ENCODE peak calls at places on chromosome 12, in eight cellular contexts. One of them, this sample, is unnamed.

GRCh38 chr12:12896261-12896660 is 4.9 kb downstream of the GPRC5A start:
- DNase-seq in GM10248: no peak
- DNase-seq in NCI-H446: no peak
- DNase-seq in germinal center: no peak
- DNase-seq in H1: no peak
- DNase-seq in right cardiac atrium: no peak
- DNase-seq in DND-41: no peak
- DNase-seq in activated T-helper 1 cell treated with Interleukin-2 at 50 U/mL for 16 hours: no peak
- DNase-seq in this sample: no peak

GRCh38 chr12:51171884-51172514 is 936 bp downstream of the TFCP2 start:
- DNase-seq in GM10248: peak; percentile 29
- DNase-seq in NCI-H446: no peak
- DNase-seq in germinal center: no peak
- DNase-seq in H1: no peak
- DNase-seq in right cardiac atrium: no peak
- DNase-seq in DND-41: no peak
- DNase-seq in activated T-helper 1 cell treated with Interleukin-2 at 50 U/mL for 16 hours: no peak
- DNase-seq in this sample: peak; percentile 4

GRCh38 chr12:14417717-14418116 is 52.2 kb downstream of the ATF7IP start:
- DNase-seq in GM10248: no peak
- DNase-seq in NCI-H446: no peak
- DNase-seq in germinal center: peak; percentile 62
- DNase-seq in H1: peak; percentile 64
- DNase-seq in right cardiac atrium: peak; percentile 68
- DNase-seq in DND-41: peak; percentile 54
- DNase-seq in activated T-helper 1 cell treated with Interleukin-2 at 50 U/mL for 16 hours: peak; percentile 26
- DNase-seq in this sample: peak; percentile 46

GRCh38 chr12:2129076-2129475 is 76.3 kb downstream of the CACNA1C start:
- DNase-seq in GM10248: no peak
- DNase-seq in NCI-H446: no peak
- DNase-seq in germinal center: no peak
- DNase-seq in H1: no peak
- DNase-seq in right cardiac atrium: no peak
- DNase-seq in DND-41: no peak
- DNase-seq in activated T-helper 1 cell treated with Interleukin-2 at 50 U/mL for 16 hours: no peak
- DNase-seq in this sample: peak; percentile 86

GRCh38 chr12:122137681-122138080 is 36.3 kb downstream of the IL31 start:
- DNase-seq in GM10248: no peak
- DNase-seq in NCI-H446: no peak
- DNase-seq in germinal center: no peak
- DNase-seq in H1: no peak
- DNase-seq in right cardiac atrium: no peak
- DNase-seq in DND-41: peak; percentile 19
- DNase-seq in activated T-helper 1 cell treated with Interleukin-2 at 50 U/mL for 16 hours: no peak
- DNase-seq in this sample: no peak

GRCh38 chr12:120962487-120963054 is 15.8 kb upstream of the HNF1A start:
- DNase-seq in GM10248: no peak
- DNase-seq in NCI-H446: no peak
- DNase-seq in germinal center: no peak
- DNase-seq in H1: no peak
- DNase-seq in right cardiac atrium: no peak
- DNase-seq in DND-41: no peak
- DNase-seq in activated T-helper 1 cell treated with Interleukin-2 at 50 U/mL for 16 hours: no peak
- DNase-seq in this sample: peak; percentile 11

GRCh38 chr12:120242275-120242799 is 23.2 kb downstream of the PXN start:
- DNase-seq in GM10248: no peak
- DNase-seq in NCI-H446: no peak
- DNase-seq in germinal center: no peak
- DNase-seq in H1: no peak
- DNase-seq in right cardiac atrium: no peak
- DNase-seq in DND-41: no peak
- DNase-seq in activated T-helper 1 cell treated with Interleukin-2 at 50 U/mL for 16 hours: no peak
- DNase-seq in this sample: no peak

GRCh38 chr12:106137456-106138278 is 1.1 kb downstream of the NUAK1 start:
- DNase-seq in GM10248: no peak
- DNase-seq in NCI-H446: peak; percentile 42
- DNase-seq in germinal center: no peak
- DNase-seq in H1: no peak
- DNase-seq in right cardiac atrium: no peak
- DNase-seq in DND-41: no peak
- DNase-seq in activated T-helper 1 cell treated with Interleukin-2 at 50 U/mL for 16 hours: no peak
- DNase-seq in this sample: no peak

GRCh38 chr12:89671469-89671868 is 37.2 kb downstream of the ATP2B1 start:
- DNase-seq in GM10248: no peak
- DNase-seq in NCI-H446: no peak
- DNase-seq in germinal center: no peak
- DNase-seq in H1: no peak
- DNase-seq in right cardiac atrium: no peak
- DNase-seq in DND-41: no peak
- DNase-seq in activated T-helper 1 cell treated with Interleukin-2 at 50 U/mL for 16 hours: no peak
- DNase-seq in this sample: peak; percentile 38

GRCh38 chr12:28795306-28795705 is 353.8 kb upstream of the FAR2 start:
- DNase-seq in GM10248: no peak
- DNase-seq in NCI-H446: no peak
- DNase-seq in germinal center: no peak
- DNase-seq in H1: no peak
- DNase-seq in right cardiac atrium: no peak
- DNase-seq in DND-41: no peak
- DNase-seq in activated T-helper 1 cell treated with Interleukin-2 at 50 U/mL for 16 hours: no peak
- DNase-seq in this sample: no peak

This sample was measured in HS-5.